ENCODE peak calls at places on chromosome 14, in ten cellular contexts. One of them, this sample, is unnamed.

GRCh38 chr14:58635041-58635440 is 2.7 kb upstream of the DACT1 start:
- DNase-seq in HT1080: no peak
- DNase-seq in caudate nucleus: no peak
- DNase-seq in fibroblast of the conjunctiva: no peak
- DNase-seq in adrenal gland: no peak
- DNase-seq in omental fat pad: no peak
- DNase-seq in effector CD4-positive, alpha-beta T cell: no peak
- DNase-seq in GM12865: peak; percentile 55
- DNase-seq in A549: no peak
- DNase-seq in NB4: no peak
- DNase-seq in this sample: no peak

GRCh38 chr14:89823732-89824131 is 130.8 kb downstream of the EFCAB11 start:
- DNase-seq in omental fat pad: no peak
- DNase-seq in adrenal gland: no peak
- DNase-seq in caudate nucleus: no peak
- DNase-seq in fibroblast of the conjunctiva: no peak
- DNase-seq in effector CD4-positive, alpha-beta T cell: no peak
- DNase-seq in NB4: no peak
- DNase-seq in HT1080: no peak
- DNase-seq in GM12865: no peak
- DNase-seq in A549: no peak
- DNase-seq in this sample: no peak

GRCh38 chr14:35682802-35683201 is 126.3 kb downstream of the RALGAPA1 start:
- DNase-seq in A549: no peak
- DNase-seq in effector CD4-positive, alpha-beta T cell: no peak
- DNase-seq in fibroblast of the conjunctiva: no peak
- DNase-seq in caudate nucleus: no peak
- DNase-seq in omental fat pad: no peak
- DNase-seq in adrenal gland: no peak
- DNase-seq in NB4: no peak
- DNase-seq in HT1080: no peak
- DNase-seq in GM12865: peak; percentile 21
- DNase-seq in this sample: no peak

GRCh38 chr14:78519863-78520262 is 349.7 kb downstream of the NRXN3 start:
- DNase-seq in fibroblast of the conjunctiva: no peak
- DNase-seq in A549: no peak
- DNase-seq in NB4: peak; percentile 42
- DNase-seq in adrenal gland: no peak
- DNase-seq in GM12865: peak; percentile 48
- DNase-seq in omental fat pad: no peak
- DNase-seq in effector CD4-positive, alpha-beta T cell: no peak
- DNase-seq in caudate nucleus: no peak
- DNase-seq in HT1080: no peak
- DNase-seq in this sample: no peak

GRCh38 chr14:74437654-74438053 is 11.6 kb upstream of the SYNDIG1L start:
- DNase-seq in NB4: no peak
- DNase-seq in caudate nucleus: no peak
- DNase-seq in A549: no peak
- DNase-seq in fibroblast of the conjunctiva: no peak
- DNase-seq in HT1080: no peak
- DNase-seq in GM12865: no peak
- DNase-seq in adrenal gland: no peak
- DNase-seq in effector CD4-positive, alpha-beta T cell: no peak
- DNase-seq in omental fat pad: no peak
- DNase-seq in this sample: no peak

GRCh38 chr14:80634106-80634758 is 307.3 kb downstream of the CEP128 start:
- DNase-seq in fibroblast of the conjunctiva: no peak
- DNase-seq in effector CD4-positive, alpha-beta T cell: no peak
- DNase-seq in omental fat pad: no peak
- DNase-seq in NB4: no peak
- DNase-seq in caudate nucleus: no peak
- DNase-seq in A549: no peak
- DNase-seq in HT1080: no peak
- DNase-seq in adrenal gland: no peak
- DNase-seq in GM12865: no peak
- DNase-seq in this sample: no peak

GRCh38 chr14:58749066-58749669 is 111.4 kb downstream of the DACT1 start:
- DNase-seq in caudate nucleus: no peak
- DNase-seq in NB4: peak; percentile 89
- DNase-seq in GM12865: peak; percentile 89
- DNase-seq in fibroblast of the conjunctiva: peak; percentile 35
- DNase-seq in omental fat pad: no peak
- DNase-seq in adrenal gland: peak; percentile 67
- DNase-seq in effector CD4-positive, alpha-beta T cell: no peak
- DNase-seq in HT1080: peak; percentile 93
- DNase-seq in A549: peak; percentile 17
- DNase-seq in this sample: peak; percentile 45

GRCh38 chr14:87461704-87462103 is 531.3 kb downstream of the GALC start:
- DNase-seq in omental fat pad: no peak
- DNase-seq in caudate nucleus: no peak
- DNase-seq in HT1080: no peak
- DNase-seq in A549: no peak
- DNase-seq in effector CD4-positive, alpha-beta T cell: no peak
- DNase-seq in adrenal gland: no peak
- DNase-seq in GM12865: no peak
- DNase-seq in fibroblast of the conjunctiva: no peak
- DNase-seq in NB4: no peak
- DNase-seq in this sample: no peak

GRCh38 chr14:77257700-77258099 is 13.3 kb downstream of the NGB start:
- DNase-seq in effector CD4-positive, alpha-beta T cell: no peak
- DNase-seq in HT1080: no peak
- DNase-seq in NB4: no peak
- DNase-seq in GM12865: no peak
- DNase-seq in adrenal gland: no peak
- DNase-seq in A549: no peak
- DNase-seq in fibroblast of the conjunctiva: no peak
- DNase-seq in caudate nucleus: no peak
- DNase-seq in omental fat pad: no peak
- DNase-seq in this sample: no peak